ENCODE peak calls at places on chromosome 2, in eight cellular contexts. J, R, E, U, M, S, A and D are unnamed samples. For H3K27me3, the result is how much of the 10 kb centered on the place peaks cover.

GRCh38 chr2:85288244-85288725 is 39.5 kb downstream of the TGOLN2 start:
- DNase-seq in J (no peak), R (no peak), E (peak), U (no peak), M (peak), S (no peak), A (no peak), D (no peak)

GRCh38 chr2:28160986-28161425 is 231.7 kb upstream of the FOSL2 start:
- DNase-seq in J (no peak), R (no peak), E (no peak), U (no peak), M (no peak), S (no peak), A (no peak), D (no peak)

GRCh38 chr2:55923091-55923977 is at the start of gene EFEMP1:
- DNase-seq in J (peak), R (no peak), E (peak), U (peak), M (peak), S (peak), A (peak), D (no peak)

GRCh38 chr2:30866974-30867373 is 59.7 kb upstream of the CAPN13 start:
- DNase-seq in J (no peak), R (no peak), E (no peak), U (no peak), M (no peak), S (no peak), A (no peak), D (no peak)

GRCh38 chr2:103788346-103788745 is 1026.5 kb downstream of the TMEM182 start:
- DNase-seq in J (peak), R (no peak), E (peak), U (no peak), M (no peak), S (no peak), A (no peak), D (no peak)

GRCh38 chr2:126642031-126642430 is 13.9 kb upstream of the GYPC start:
- DNase-seq in J (no peak), R (no peak), E (no peak), U (no peak), M (no peak), S (no peak), A (no peak), D (no peak)

GRCh38 chr2:203412555-203413331 is 84.5 kb downstream of the ABI2 start:
- DNase-seq in J (no peak), R (no peak), E (no peak), U (no peak), M (no peak), S (no peak), A (no peak), D (no peak)

GRCh38 chr2:46193855-46194254 is 103.4 kb upstream of the EPAS1 start:
- DNase-seq in J (no peak), R (no peak), E (no peak), U (no peak), M (no peak), S (no peak), A (no peak), D (no peak)

GRCh38 chr2:102141915-102142828 is at the start of gene IL1R1:
- DNase-seq in J (peak), R (no peak), E (peak), U (peak), M (peak), S (peak), A (peak), D (no peak)

GRCh38 chr2:145110668-145111067 is 590.7 kb upstream of the ZEB2 start:
- DNase-seq in J (no peak), R (no peak), E (no peak), U (peak), M (no peak), S (no peak), A (no peak), D (no peak)

GRCh38 chr2:30233142-30233961 is 2.0 kb downstream of the LBH start:
- DNase-seq in J (no peak), R (no peak), E (no peak), U (no peak), M (no peak), S (no peak), A (no peak), D (no peak)

GRCh38 chr2:209321581-209321980 is 102.3 kb upstream of the MAP2 start:
- DNase-seq in J (no peak), R (no peak), E (no peak), U (no peak), M (no peak), S (no peak), A (no peak), D (no peak)

GRCh38 chr2:111160758-111161157 is 40.0 kb downstream of the BCL2L11 start:
- DNase-seq in J (no peak), R (no peak), E (peak), U (peak), M (no peak), S (no peak), A (no peak), D (no peak)

GRCh38 chr2:128832946-128833560 is 514.4 kb upstream of the HS6ST1 start:
- DNase-seq in J (peak), R (no peak), E (no peak), U (no peak), M (no peak), S (no peak), A (no peak), D (peak)

GRCh38 chr2:25829377-25829704 is 48.9 kb downstream of the ASXL2 start:
- DNase-seq in J (no peak), R (no peak), E (no peak), U (no peak), M (no peak), S (no peak), A (no peak), D (no peak)

GRCh38 chr2:172672999-172673726 is 62.5 kb upstream of the RAPGEF4 start:
- DNase-seq in J (no peak), R (no peak), E (peak), U (peak), M (peak), S (no peak), A (no peak), D (no peak)

GRCh38 chr2:213416832-213417231 is 132.6 kb downstream of the SPAG16 start:
- DNase-seq in J (no peak), R (no peak), E (no peak), U (no peak), M (no peak), S (no peak), A (no peak), D (no peak)

GRCh38 chr2:237306083-237306786 is 107.7 kb downstream of the COL6A3 start:
- DNase-seq in J (no peak), R (no peak), E (no peak), U (no peak), M (no peak), S (no peak), A (no peak), D (no peak)

GRCh38 chr2:217790195-217790594 is 212.6 kb downstream of the TNS1 start:
- DNase-seq in J (no peak), R (no peak), E (no peak), U (no peak), M (no peak), S (peak), A (no peak), D (peak)

GRCh38 chr2:85376291-85377065 is 21.9 kb downstream of the ELMOD3 start:
- DNase-seq in J (no peak), R (no peak), E (no peak), U (no peak), M (peak), S (no peak), A (no peak), D (no peak)

GRCh38 chr2:127170452-127171197 is 49.5 kb downstream of the CYP27C1 start:
- DNase-seq in J (no peak), R (no peak), E (no peak), U (no peak), M (no peak), S (no peak), A (no peak), D (no peak)

GRCh38 chr2:220143336-220143735 is 515.9 kb downstream of the SLC4A3 start:
- DNase-seq in J (no peak), R (no peak), E (peak), U (no peak), M (no peak), S (no peak), A (no peak), D (no peak)

GRCh38 chr2:191032588-191033429 is 18.8 kb upstream of the STAT1 start:
- DNase-seq in J (peak), R (no peak), E (no peak), U (peak), M (no peak), S (no peak), A (no peak), D (no peak)

GRCh38 chr2:236852977-236853374 is 232.7 kb upstream of the COPS8 start:
- DNase-seq in J (no peak), R (no peak), E (no peak), U (no peak), M (no peak), S (no peak), A (no peak), D (no peak)

GRCh38 chr2:162126145-162126926 is 25.7 kb downstream of the GCG start:
- DNase-seq in J (no peak), R (peak), E (no peak), U (peak), M (no peak), S (no peak), A (no peak), D (peak)

GRCh38 chr2:70903641-70904340 is 31.9 kb upstream of the ATP6V1B1 start:
- DNase-seq in J (no peak), R (no peak), E (no peak), U (no peak), M (no peak), S (no peak), A (no peak), D (no peak)
- H3K27me3 ChIP-seq in J (half or more), R (half or more), E (half or more), U (half or more), M (under half), S (under half), A (half or more), D (under half)

DNA sequence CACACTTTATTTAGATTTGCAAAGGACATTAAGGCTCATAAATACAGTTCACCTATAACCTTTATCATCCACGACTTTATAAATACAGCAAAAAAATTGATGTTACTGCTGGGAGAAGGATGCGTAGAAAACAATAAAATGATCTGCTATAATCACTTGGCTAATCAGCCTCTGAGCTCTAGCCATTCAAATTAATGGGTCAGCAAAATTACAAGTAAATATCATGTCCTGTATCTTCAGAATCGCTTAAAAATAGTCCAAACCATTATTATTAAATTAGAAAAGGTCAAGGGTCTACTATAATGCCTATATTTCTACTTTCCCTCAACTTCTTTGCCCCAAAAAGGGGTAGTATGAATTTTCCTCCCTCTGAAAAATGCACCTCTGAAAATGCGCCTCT is 40.3 kb downstream of the OLA1 start:
- DNase-seq in J (no peak), R (no peak), E (no peak), U (no peak), M (no peak), S (no peak), A (no peak), D (no peak)
- H3K27me3 ChIP-seq in J (under half), R (under half), E (under half), U (under half), M (under half), S (under half), A (under half), D (under half)

GRCh38 chr2:74503506-74504475 is 3.7 kb downstream of the PCGF1 start:
- DNase-seq in J (no peak), R (no peak), E (no peak), U (peak), M (no peak), S (no peak), A (no peak), D (no peak)
- H3K27me3 ChIP-seq in J (half or more), R (under half), E (under half), U (under half), M (under half), S (under half), A (under half), D (under half)

GRCh38 chr2:176072951-176073904 is 10.5 kb downstream of the EVX2 start:
- DNase-seq in J (no peak), R (no peak), E (no peak), U (no peak), M (no peak), S (no peak), A (no peak), D (no peak)

GRCh38 chr2:176078440-176079284 is 5.1 kb downstream of the EVX2 start:
- DNase-seq in J (no peak), R (no peak), E (no peak), U (no peak), M (no peak), S (no peak), A (no peak), D (no peak)

GRCh38 chr2:176075476-176075875 is 8.3 kb downstream of the EVX2 start:
- DNase-seq in J (no peak), R (no peak), E (peak), U (no peak), M (no peak), S (no peak), A (no peak), D (no peak)

GRCh38 chr2:176074919-176075425 is 8.8 kb downstream of the EVX2 start:
- DNase-seq in J (no peak), R (no peak), E (no peak), U (no peak), M (no peak), S (no peak), A (no peak), D (no peak)

DNA sequence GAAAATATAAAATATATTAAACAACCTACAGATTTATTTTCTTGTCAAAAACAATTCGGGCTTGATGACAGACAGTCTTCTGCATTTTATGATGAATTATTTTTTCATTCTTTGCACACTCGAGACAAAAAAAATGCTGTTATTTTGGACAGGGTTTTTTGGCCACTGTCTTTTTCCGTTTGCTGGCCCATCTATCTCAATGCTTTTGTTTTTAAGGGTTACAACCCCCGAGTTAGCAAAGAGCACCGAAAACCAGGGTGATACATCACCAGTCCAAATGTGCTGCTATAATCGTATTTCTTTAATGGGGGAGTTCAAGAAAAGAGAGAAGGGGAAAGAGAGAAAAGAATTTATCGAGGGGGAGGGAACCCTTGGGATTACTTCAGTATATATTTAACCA is 7.7 kb downstream of the EVX2 start:
- DNase-seq in J (no peak), R (no peak), E (no peak), U (no peak), M (no peak), S (no peak), A (no peak), D (no peak)
- H3K27me3 ChIP-seq in J (half or more), R (under half), E (half or more), U (half or more), M (half or more), S (under half), A (half or more), D (under half)

GRCh38 chr2:133407341-133407740 is 160.9 kb downstream of the NCKAP5 start:
- DNase-seq in J (no peak), R (no peak), E (no peak), U (no peak), M (no peak), S (no peak), A (no peak), D (no peak)
- H3K27me3 ChIP-seq in J (under half), R (under half), E (under half), U (under half), M (under half), S (under half), A (under half), D (under half)

GRCh38 chr2:19359021-19359357 is 566 bp upstream of the OSR1 start:
- DNase-seq in J (no peak), R (no peak), E (no peak), U (no peak), M (no peak), S (no peak), A (no peak), D (no peak)
- H3K27me3 ChIP-seq in J (half or more), R (half or more), E (half or more), U (half or more), M (under half), S (under half), A (half or more), D (under half)

DNA sequence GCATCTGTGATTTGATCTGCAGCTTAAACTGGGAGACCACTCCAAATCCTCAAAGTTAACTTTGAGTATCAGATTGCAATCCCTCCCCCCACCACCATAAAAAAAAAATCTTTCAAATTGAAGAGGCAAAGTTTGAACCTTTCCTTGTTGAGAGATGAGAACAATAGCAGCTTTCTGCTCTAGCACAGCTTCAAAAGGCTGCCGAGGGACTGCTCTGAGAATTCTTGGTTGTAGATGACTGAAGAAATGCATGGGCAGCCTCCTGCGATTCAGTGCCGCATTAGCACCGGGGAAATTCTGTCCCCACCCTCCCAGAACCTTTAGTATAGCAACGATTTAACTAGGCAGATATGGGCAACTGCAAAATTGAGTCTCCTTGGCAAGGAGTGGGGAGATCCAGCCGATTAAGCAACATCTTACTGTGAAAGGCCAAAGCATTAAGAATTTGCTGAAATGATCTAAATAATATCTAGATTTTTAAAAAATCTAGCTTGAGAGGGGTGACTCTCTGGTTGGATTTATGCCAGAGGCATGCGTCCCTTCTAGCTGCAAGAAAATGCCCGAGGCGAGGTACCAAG is 3.9 kb upstream of the SP5 start:
- DNase-seq in J (no peak), R (no peak), E (no peak), U (no peak), M (no peak), S (no peak), A (no peak), D (no peak)
- H3K27me3 ChIP-seq in J (half or more), R (under half), E (half or more), U (half or more), M (under half), S (under half), A (half or more), D (under half)

GRCh38 chr2:113219092-113219441 is 45.3 kb downstream of the PSD4 start:
- DNase-seq in J (no peak), R (no peak), E (no peak), U (no peak), M (no peak), S (no peak), A (no peak), D (no peak)
- H3K27me3 ChIP-seq in J (under half), R (under half), E (under half), U (under half), M (under half), S (under half), A (under half), D (under half)